ENCODE peak calls at places on chromosomes 6 and 20, in nine cellular contexts. D is H1, W is heart left ventricle, P is HCT116, X is prostate gland, V is A549, E is lower leg skin, C is gastrocnemius medialis, G is H54. L is an unnamed sample.

GRCh38 chr6:42428326-42429041 is 23.2 kb downstream of the TRERF1 start:
- DNase-seq in W (peak), V (no peak), E (no peak), C (no peak), X (no peak), G (no peak), P (no peak), D (no peak), L (no peak)

GRCh38 chr6:131290955-131291354 is 155.7 kb downstream of the AKAP7 start:
- DNase-seq in X (no peak), E (no peak), W (no peak), P (no peak), D (no peak), C (no peak), G (no peak), V (no peak), L (no peak)

GRCh38 chr6:24692003-24692402 is 25.1 kb downstream of the ACOT13 start:
- DNase-seq in D (no peak), C (no peak), G (no peak), P (no peak), X (no peak), V (no peak), W (no peak), E (no peak), L (no peak)

GRCh38 chr20:29297411-29298270 is 1959.8 kb upstream of the DEFB115 start:
- DNase-seq in W (peak), X (no peak), P (no peak), E (no peak), C (no peak), D (no peak), V (no peak), G (no peak), L (no peak)

GRCh38 chr6:98977606-98978292 is 30.0 kb upstream of the FBXL4 start:
- DNase-seq in D (no peak), X (no peak), G (no peak), W (no peak), V (no peak), P (no peak), C (no peak), E (no peak), L (no peak)

GRCh38 chr6:26273673-26274595 is 91.1 kb upstream of the BTN3A2 start:
- DNase-seq in C (no peak), V (no peak), E (no peak), P (no peak), X (no peak), G (no peak), W (no peak), D (no peak), L (no peak)

GRCh38 chr6:116208056-116208785 is 45.7 kb downstream of the TSPYL4 start:
- DNase-seq in X (no peak), G (no peak), W (no peak), D (no peak), P (no peak), V (no peak), E (no peak), C (no peak), L (no peak)

GRCh38 chr6:15674690-15675386 is 12.0 kb upstream of the DTNBP1 start:
- DNase-seq in V (no peak), G (no peak), D (no peak), W (no peak), P (no peak), E (no peak), X (no peak), C (peak), L (no peak)

GRCh38 chr6:31898200-31899011 is 908 bp upstream of the EHMT2 start:
- DNase-seq in E (no peak), V (peak), W (no peak), D (no peak), G (peak), C (peak), X (no peak), P (peak), L (no peak)

DNA sequence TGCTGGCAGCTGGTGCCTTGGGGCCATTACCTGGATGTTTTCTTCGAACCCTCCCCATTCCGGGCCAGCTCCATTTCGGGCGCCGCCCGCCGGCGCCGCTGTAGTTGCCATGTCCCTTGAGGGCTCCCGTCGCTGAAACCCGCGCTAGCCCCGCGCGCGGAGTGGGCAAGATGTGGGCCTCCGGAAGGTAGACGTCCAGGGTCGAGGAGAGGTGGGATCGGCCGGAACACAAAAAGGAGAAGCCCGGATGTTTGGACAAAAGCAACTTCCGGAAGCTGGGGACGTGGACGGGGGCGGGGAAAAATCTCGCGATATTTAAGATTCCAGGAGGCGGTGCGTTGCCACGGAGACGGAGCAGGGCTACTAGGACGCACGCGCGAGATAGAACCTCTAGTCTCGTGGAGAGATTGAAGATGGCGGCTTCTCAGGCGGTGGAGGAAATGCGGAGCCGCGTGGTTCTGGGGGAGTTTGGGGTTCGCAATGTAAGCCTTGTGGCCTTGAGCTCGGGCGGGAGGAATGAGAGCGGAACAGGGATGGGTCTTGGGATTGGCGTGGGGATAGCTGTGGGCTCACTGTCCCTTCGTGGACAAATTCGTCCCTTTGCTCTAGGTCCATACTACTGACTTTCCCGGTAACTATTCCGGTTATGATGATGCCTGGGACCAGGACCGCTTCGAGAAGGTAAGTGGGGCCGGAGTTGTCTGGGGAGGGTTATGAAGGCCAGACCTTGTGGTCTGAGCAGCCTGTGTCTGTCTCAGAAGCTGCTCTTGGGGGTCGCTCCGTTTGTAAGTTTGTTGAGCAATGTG is at the start of the genes POLR1C and YIPF3:
- DNase-seq in C (peak), V (peak), D (peak), P (peak), G (peak), W (peak), X (peak), E (peak), L (peak)
- TF ChIP-seq POLR2A in C (peak), V (peak), D (no peak), P (peak), G (peak), W (peak), X (no peak), E (no peak), L (peak)

GRCh38 chr6:28982476-28983266 is 22.4 kb downstream of the ZNF311 start:
- DNase-seq in G (no peak), V (peak), W (no peak), P (no peak), D (no peak), C (no peak), E (no peak), X (peak), L (no peak)

GRCh38 chr6:28988536-28989415 is 16.3 kb downstream of the ZNF311 start:
- DNase-seq in P (peak), C (no peak), G (no peak), W (peak), D (peak), X (no peak), E (no peak), V (peak), L (no peak)

GRCh38 chr6:28983838-28984237 is 21.3 kb downstream of the ZNF311 start:
- DNase-seq in C (no peak), P (no peak), D (no peak), E (no peak), G (no peak), V (no peak), W (no peak), X (no peak), L (no peak)

GRCh38 chr6:28981833-28982475 is 23.2 kb downstream of the ZNF311 start:
- DNase-seq in P (peak), G (peak), V (peak), X (peak), C (peak), E (peak), D (no peak), W (peak), L (peak)

DNA sequence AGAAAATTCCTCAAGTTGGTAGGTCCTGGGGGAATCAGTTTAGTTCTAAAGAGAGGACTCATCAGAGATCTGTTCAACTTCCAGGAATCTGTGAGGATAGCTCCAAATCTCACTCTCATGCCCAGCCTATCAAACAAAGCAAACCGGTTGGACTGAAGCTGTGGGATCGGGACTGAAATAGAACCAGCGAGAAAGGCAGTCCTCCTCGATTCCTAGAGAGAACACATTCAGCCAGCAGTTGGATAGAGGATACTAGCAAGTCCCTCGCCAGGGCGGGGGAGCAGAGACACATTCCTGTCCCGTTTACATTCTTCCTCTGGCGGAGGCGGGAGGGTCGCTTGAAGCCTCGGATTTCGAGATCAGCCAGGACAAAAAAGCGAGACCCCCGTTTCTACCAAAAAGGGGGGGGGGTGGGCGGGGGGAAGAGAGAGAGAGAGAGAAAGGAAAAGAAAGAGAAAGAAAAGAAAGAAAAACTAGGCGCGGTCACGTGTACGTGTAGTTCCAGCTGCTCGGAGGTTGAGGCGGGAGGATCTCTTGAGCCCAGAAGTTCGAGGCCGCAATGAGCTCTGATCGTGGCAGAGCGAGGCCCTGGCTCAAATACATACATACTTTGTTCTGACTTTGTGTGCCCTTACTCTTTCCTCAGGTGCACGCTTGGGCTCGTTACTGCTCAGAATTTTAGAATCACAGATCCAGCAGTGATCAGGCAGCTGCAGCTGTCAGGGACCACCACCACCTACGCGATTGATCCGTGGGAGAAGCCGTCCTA is 19.5 kb downstream of the ZNF311 start:
- DNase-seq in P (peak), G (peak), V (peak), E (peak), D (peak), X (peak), W (peak), C (peak), L (peak)
- TF ChIP-seq POLR2A in P (no peak), G (peak), V (peak), E (no peak), D (peak), X (no peak), W (no peak), C (no peak), L (no peak)

GRCh38 chr6:85431271-85431670 is 18.6 kb upstream of the NT5E start:
- DNase-seq in V (no peak), P (no peak), D (no peak), E (no peak), W (no peak), G (no peak), C (no peak), X (no peak), L (no peak)
- TF ChIP-seq POLR2A in V (no peak), P (no peak), D (no peak), E (no peak), W (no peak), G (no peak), C (no peak), X (no peak), L (no peak)

GRCh38 chr6:146915671-146916127 is 288.5 kb upstream of the STXBP5 start:
- DNase-seq in W (no peak), X (no peak), P (no peak), G (no peak), C (no peak), E (no peak), D (no peak), V (peak), L (no peak)
- TF ChIP-seq POLR2A in W (no peak), X (no peak), P (no peak), G (peak), C (no peak), E (no peak), D (no peak), V (no peak), L (no peak)

GRCh38 chr6:6438286-6438685 is 117.8 kb upstream of the F13A1 start:
- DNase-seq in W (no peak), G (no peak), V (no peak), P (no peak), X (no peak), E (no peak), C (no peak), D (no peak), L (no peak)
- TF ChIP-seq POLR2A in W (no peak), G (no peak), V (no peak), P (no peak), X (no peak), E (no peak), C (no peak), D (no peak), L (no peak)

DNA sequence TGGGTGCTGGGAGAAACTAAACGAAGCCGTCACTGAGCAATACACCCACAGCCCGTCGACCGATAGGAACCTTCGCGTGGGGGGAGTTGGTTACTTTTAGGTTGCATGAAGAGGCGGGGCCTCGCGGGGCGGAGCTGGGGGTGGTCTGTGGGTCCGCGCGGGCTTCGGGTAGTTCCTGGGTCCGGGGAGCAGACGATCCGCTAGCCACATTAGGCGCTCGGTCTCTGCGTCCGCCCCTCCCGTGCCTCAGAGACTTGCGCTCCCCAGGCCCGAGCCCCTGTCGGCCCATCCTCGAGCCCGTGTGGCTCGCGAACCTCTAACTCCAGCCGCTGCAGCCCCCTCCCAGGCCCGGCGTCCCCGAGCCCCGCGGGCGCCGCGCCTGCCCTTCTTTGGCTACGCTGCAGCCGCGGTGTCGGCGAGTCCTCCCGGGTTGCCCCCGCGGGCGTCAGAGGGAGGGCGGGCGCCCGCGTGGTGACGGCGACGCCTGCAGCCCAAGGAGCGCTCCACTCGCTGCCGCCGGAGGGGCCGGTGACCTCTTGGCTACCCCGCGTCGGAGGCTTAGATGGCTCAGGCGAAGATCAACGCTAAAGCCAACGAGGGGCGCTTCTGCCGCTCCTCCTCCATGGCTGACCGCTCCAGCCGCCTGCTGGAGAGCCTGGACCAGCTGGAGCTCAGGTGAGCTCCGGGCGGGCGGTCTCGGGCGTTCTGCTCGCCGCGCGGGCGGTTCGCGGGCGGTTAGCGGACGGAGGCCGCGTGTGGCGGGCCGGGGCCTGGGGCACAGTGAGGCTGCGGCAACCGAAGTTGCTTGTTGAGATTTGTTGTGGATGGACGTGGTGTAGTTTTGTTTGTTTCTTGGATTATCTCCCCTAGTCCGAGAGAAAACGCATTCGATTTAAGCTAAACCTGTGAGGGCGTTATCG is at the start of gene BAG2:
- DNase-seq in E (peak), X (peak), C (peak), V (peak), G (peak), D (peak), P (peak), W (peak), L (peak)
- TF ChIP-seq POLR2A in E (no peak), X (peak), C (peak), V (peak), G (peak), D (peak), P (peak), W (peak), L (no peak)

GRCh38 chr20:44959082-44959895 is 908 bp downstream of the TOMM34 start:
- DNase-seq in G (no peak), D (no peak), X (no peak), C (no peak), V (peak), E (no peak), P (no peak), W (no peak), L (no peak)
- TF ChIP-seq POLR2A in G (no peak), D (no peak), X (no peak), C (no peak), V (no peak), E (no peak), P (no peak), W (no peak), L (no peak)

DNA sequence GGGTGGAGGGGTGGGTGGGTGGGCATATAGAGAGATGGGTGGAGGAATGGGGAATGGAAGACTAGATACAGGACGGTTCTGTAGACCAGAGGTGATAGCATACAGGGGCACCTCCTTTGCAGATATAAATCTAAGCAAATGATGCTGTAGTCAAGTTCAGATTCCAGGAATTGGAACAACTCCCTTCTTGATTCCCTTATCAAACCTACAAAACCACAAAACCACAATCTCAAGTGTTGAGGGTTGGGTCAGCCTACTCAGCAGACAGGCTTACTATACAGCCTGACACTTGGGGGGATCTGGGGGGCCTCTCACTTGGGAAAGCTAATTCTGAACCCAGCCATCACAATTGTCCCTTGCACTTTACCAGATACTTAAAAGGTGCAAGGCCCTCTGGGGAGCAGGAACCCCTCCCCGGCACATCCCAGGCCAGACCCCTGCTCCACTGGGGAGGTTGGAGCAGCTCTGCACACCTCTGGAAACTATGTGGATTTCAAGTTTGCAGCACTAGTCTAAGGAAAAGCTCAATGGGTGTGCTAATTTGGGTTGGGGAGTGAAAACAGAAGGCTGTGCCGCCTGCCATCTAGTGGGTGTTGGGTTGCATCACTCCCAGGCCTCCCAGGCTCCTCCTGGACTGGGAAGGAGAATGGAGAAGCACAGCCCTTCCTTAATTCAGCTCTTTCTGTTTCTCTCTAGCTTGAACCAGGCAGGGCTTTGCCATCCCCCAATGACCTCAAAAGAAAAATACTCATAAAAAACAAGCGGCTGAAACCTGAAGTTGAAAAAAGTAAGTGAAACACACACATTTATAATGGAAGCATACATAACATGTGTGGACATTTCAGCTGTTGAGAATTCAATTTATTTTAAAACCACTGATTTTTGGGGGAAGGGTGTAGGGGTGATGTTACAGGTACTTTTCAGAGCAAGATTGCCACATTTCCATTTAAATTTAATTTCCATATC is 121.2 kb upstream of the LAMP5 start:
- DNase-seq in X (peak), P (peak), W (peak), V (peak), D (peak), E (peak), G (peak), C (peak), L (no peak)
- TF ChIP-seq POLR2A in X (no peak), P (no peak), W (no peak), V (no peak), D (no peak), E (no peak), G (no peak), C (no peak), L (no peak)

GRCh38 chr6:170247178-170247701 is 43.6 kb downstream of the DLL1 start:
- DNase-seq in D (no peak), W (no peak), E (no peak), X (peak), G (no peak), C (no peak), P (no peak), V (no peak), L (peak)
- TF ChIP-seq POLR2A in D (no peak), W (no peak), E (no peak), X (no peak), G (no peak), C (no peak), P (no peak), V (no peak), L (no peak)

L was measured in breast epithelium.